ENCODE peak calls at places on chromosome 22, in six cellular contexts. One of them, this sample, is unnamed.

GRCh38 chr22:36086170-36086490 is 57.5 kb upstream of the RBFOX2 start:
- DNase-seq in small intestine: peak
- DNase-seq in stimulated activated CD4-positive, alpha-beta T cell treated with anti-CD3 and anti-CD28 coated beads, Interleukin-12 subunit alpha, Interleukin-12 subunit beta, amount 100 ng/mL, for 24 hours: no peak
- DNase-seq in GM03348: no peak
- DNase-seq in amygdala: no peak
- DNase-seq in RWPE1: peak
- DNase-seq in this sample: no peak

GRCh38 chr22:48254311-48254873 is 1491.9 kb downstream of the TBC1D22A start:
- DNase-seq in small intestine: no peak
- DNase-seq in stimulated activated CD4-positive, alpha-beta T cell treated with anti-CD3 and anti-CD28 coated beads, Interleukin-12 subunit alpha, Interleukin-12 subunit beta, amount 100 ng/mL, for 24 hours: no peak
- DNase-seq in GM03348: no peak
- DNase-seq in amygdala: no peak
- DNase-seq in RWPE1: no peak
- DNase-seq in this sample: no peak

GRCh38 chr22:49152930-49153770 is 674.5 kb downstream of the BRD1 start:
- DNase-seq in small intestine: peak
- DNase-seq in stimulated activated CD4-positive, alpha-beta T cell treated with anti-CD3 and anti-CD28 coated beads, Interleukin-12 subunit alpha, Interleukin-12 subunit beta, amount 100 ng/mL, for 24 hours: no peak
- DNase-seq in GM03348: no peak
- DNase-seq in amygdala: no peak
- DNase-seq in RWPE1: no peak
- DNase-seq in this sample: no peak

GRCh38 chr22:41992496-41992895 is 6.1 kb upstream of the WBP2NL start:
- DNase-seq in small intestine: no peak
- DNase-seq in stimulated activated CD4-positive, alpha-beta T cell treated with anti-CD3 and anti-CD28 coated beads, Interleukin-12 subunit alpha, Interleukin-12 subunit beta, amount 100 ng/mL, for 24 hours: no peak
- DNase-seq in GM03348: no peak
- DNase-seq in amygdala: no peak
- DNase-seq in RWPE1: no peak
- DNase-seq in this sample: no peak

GRCh38 chr22:45211848-45212247 is 28.8 kb downstream of the KIAA0930 start:
- DNase-seq in small intestine: no peak
- DNase-seq in stimulated activated CD4-positive, alpha-beta T cell treated with anti-CD3 and anti-CD28 coated beads, Interleukin-12 subunit alpha, Interleukin-12 subunit beta, amount 100 ng/mL, for 24 hours: no peak
- DNase-seq in GM03348: peak
- DNase-seq in amygdala: no peak
- DNase-seq in RWPE1: no peak
- DNase-seq in this sample: no peak

GRCh38 chr22:29917052-29917902 is 34.3 kb downstream of the MTMR3 start:
- DNase-seq in small intestine: no peak
- DNase-seq in stimulated activated CD4-positive, alpha-beta T cell treated with anti-CD3 and anti-CD28 coated beads, Interleukin-12 subunit alpha, Interleukin-12 subunit beta, amount 100 ng/mL, for 24 hours: no peak
- DNase-seq in GM03348: no peak
- DNase-seq in amygdala: no peak
- DNase-seq in RWPE1: no peak
- DNase-seq in this sample: no peak

GRCh38 chr22:37193629-37194191 is 5.7 kb upstream of the C1QTNF6 start:
- DNase-seq in small intestine: peak
- DNase-seq in stimulated activated CD4-positive, alpha-beta T cell treated with anti-CD3 and anti-CD28 coated beads, Interleukin-12 subunit alpha, Interleukin-12 subunit beta, amount 100 ng/mL, for 24 hours: peak
- DNase-seq in GM03348: no peak
- DNase-seq in amygdala: no peak
- DNase-seq in RWPE1: no peak
- DNase-seq in this sample: peak

GRCh38 chr22:23192558-23192957 is 12.2 kb downstream of the BCR start:
- DNase-seq in small intestine: no peak
- DNase-seq in stimulated activated CD4-positive, alpha-beta T cell treated with anti-CD3 and anti-CD28 coated beads, Interleukin-12 subunit alpha, Interleukin-12 subunit beta, amount 100 ng/mL, for 24 hours: no peak
- DNase-seq in GM03348: no peak
- DNase-seq in amygdala: no peak
- DNase-seq in RWPE1: no peak
- DNase-seq in this sample: no peak

GRCh38 chr22:22161924-22162851 is 82.4 kb upstream of the VPREB1 start:
- DNase-seq in small intestine: no peak
- DNase-seq in stimulated activated CD4-positive, alpha-beta T cell treated with anti-CD3 and anti-CD28 coated beads, Interleukin-12 subunit alpha, Interleukin-12 subunit beta, amount 100 ng/mL, for 24 hours: no peak
- DNase-seq in GM03348: no peak
- DNase-seq in amygdala: no peak
- DNase-seq in RWPE1: no peak
- DNase-seq in this sample: no peak

GRCh38 chr22:47168900-47169800 is 406.7 kb downstream of the TBC1D22A start:
- DNase-seq in small intestine: no peak
- DNase-seq in stimulated activated CD4-positive, alpha-beta T cell treated with anti-CD3 and anti-CD28 coated beads, Interleukin-12 subunit alpha, Interleukin-12 subunit beta, amount 100 ng/mL, for 24 hours: no peak
- DNase-seq in GM03348: peak
- DNase-seq in amygdala: no peak
- DNase-seq in RWPE1: no peak
- DNase-seq in this sample: no peak

GRCh38 chr22:31446767-31447166 is 42.9 kb downstream of the EIF4ENIF1 start:
- DNase-seq in small intestine: no peak
- DNase-seq in stimulated activated CD4-positive, alpha-beta T cell treated with anti-CD3 and anti-CD28 coated beads, Interleukin-12 subunit alpha, Interleukin-12 subunit beta, amount 100 ng/mL, for 24 hours: no peak
- DNase-seq in GM03348: no peak
- DNase-seq in amygdala: no peak
- DNase-seq in RWPE1: no peak
- DNase-seq in this sample: no peak

GRCh38 chr22:22342697-22343602 is 98.4 kb downstream of the VPREB1 start:
- DNase-seq in small intestine: peak
- DNase-seq in stimulated activated CD4-positive, alpha-beta T cell treated with anti-CD3 and anti-CD28 coated beads, Interleukin-12 subunit alpha, Interleukin-12 subunit beta, amount 100 ng/mL, for 24 hours: peak
- DNase-seq in GM03348: peak
- DNase-seq in amygdala: peak
- DNase-seq in RWPE1: peak
- DNase-seq in this sample: peak

GRCh38 chr22:43996170-43996980 is 27.7 kb upstream of the PARVB start:
- DNase-seq in small intestine: peak
- DNase-seq in stimulated activated CD4-positive, alpha-beta T cell treated with anti-CD3 and anti-CD28 coated beads, Interleukin-12 subunit alpha, Interleukin-12 subunit beta, amount 100 ng/mL, for 24 hours: peak
- DNase-seq in GM03348: no peak
- DNase-seq in amygdala: no peak
- DNase-seq in RWPE1: no peak
- DNase-seq in this sample: peak

GRCh38 chr22:48943567-48944432 is 883.9 kb downstream of the BRD1 start:
- DNase-seq in small intestine: peak
- DNase-seq in stimulated activated CD4-positive, alpha-beta T cell treated with anti-CD3 and anti-CD28 coated beads, Interleukin-12 subunit alpha, Interleukin-12 subunit beta, amount 100 ng/mL, for 24 hours: no peak
- DNase-seq in GM03348: no peak
- DNase-seq in amygdala: peak
- DNase-seq in RWPE1: no peak
- DNase-seq in this sample: peak

GRCh38 chr22:38406617-38407016 is 48.4 kb downstream of the KCNJ4 start:
- DNase-seq in small intestine: no peak
- DNase-seq in stimulated activated CD4-positive, alpha-beta T cell treated with anti-CD3 and anti-CD28 coated beads, Interleukin-12 subunit alpha, Interleukin-12 subunit beta, amount 100 ng/mL, for 24 hours: no peak
- DNase-seq in GM03348: peak
- DNase-seq in amygdala: no peak
- DNase-seq in RWPE1: no peak
- DNase-seq in this sample: no peak

GRCh38 chr22:49026476-49027121 is 801.1 kb downstream of the BRD1 start:
- DNase-seq in small intestine: no peak
- DNase-seq in stimulated activated CD4-positive, alpha-beta T cell treated with anti-CD3 and anti-CD28 coated beads, Interleukin-12 subunit alpha, Interleukin-12 subunit beta, amount 100 ng/mL, for 24 hours: no peak
- DNase-seq in GM03348: no peak
- DNase-seq in amygdala: peak
- DNase-seq in RWPE1: no peak
- DNase-seq in this sample: no peak

GRCh38 chr22:42991010-42991651 is 23.8 kb downstream of the PACSIN2 start:
- DNase-seq in small intestine: peak
- DNase-seq in stimulated activated CD4-positive, alpha-beta T cell treated with anti-CD3 and anti-CD28 coated beads, Interleukin-12 subunit alpha, Interleukin-12 subunit beta, amount 100 ng/mL, for 24 hours: no peak
- DNase-seq in GM03348: peak
- DNase-seq in amygdala: no peak
- DNase-seq in RWPE1: no peak
- DNase-seq in this sample: no peak

GRCh38 chr22:44028091-44028490 is 4.0 kb downstream of the PARVB start:
- DNase-seq in small intestine: no peak
- DNase-seq in stimulated activated CD4-positive, alpha-beta T cell treated with anti-CD3 and anti-CD28 coated beads, Interleukin-12 subunit alpha, Interleukin-12 subunit beta, amount 100 ng/mL, for 24 hours: no peak
- DNase-seq in GM03348: no peak
- DNase-seq in amygdala: no peak
- DNase-seq in RWPE1: no peak
- DNase-seq in this sample: no peak

GRCh38 chr22:43433451-43433850 is 21.6 kb downstream of the MPPED1 start:
- DNase-seq in small intestine: no peak
- DNase-seq in stimulated activated CD4-positive, alpha-beta T cell treated with anti-CD3 and anti-CD28 coated beads, Interleukin-12 subunit alpha, Interleukin-12 subunit beta, amount 100 ng/mL, for 24 hours: no peak
- DNase-seq in GM03348: no peak
- DNase-seq in amygdala: no peak
- DNase-seq in RWPE1: no peak
- DNase-seq in this sample: no peak

GRCh38 chr22:36065775-36066544 is 37.3 kb upstream of the RBFOX2 start:
- DNase-seq in small intestine: peak
- DNase-seq in stimulated activated CD4-positive, alpha-beta T cell treated with anti-CD3 and anti-CD28 coated beads, Interleukin-12 subunit alpha, Interleukin-12 subunit beta, amount 100 ng/mL, for 24 hours: peak
- DNase-seq in GM03348: peak
- DNase-seq in amygdala: peak
- DNase-seq in RWPE1: peak
- DNase-seq in this sample: peak

GRCh38 chr22:39735776-39736175 is 157.8 kb downstream of the ENTHD1 start:
- DNase-seq in small intestine: no peak
- DNase-seq in stimulated activated CD4-positive, alpha-beta T cell treated with anti-CD3 and anti-CD28 coated beads, Interleukin-12 subunit alpha, Interleukin-12 subunit beta, amount 100 ng/mL, for 24 hours: no peak
- DNase-seq in GM03348: no peak
- DNase-seq in amygdala: no peak
- DNase-seq in RWPE1: no peak
- DNase-seq in this sample: no peak